ENCODE peak calls at places on chromosomes 6 and 20, in eight cellular contexts. K is SW 1271; L is CD8-positive, alpha-beta T cell; N is nucleus accumbens; H is right cardiac atrium; I is stimulated activated CD4-positive, alpha-beta T cell treated with anti-CD3 and anti-CD28 coated beads, Interleukin-12 subunit alpha, Interleukin-12 subunit beta, amount 100 ng/mL, for 4 hours; R is choroid plexus epithelial cell; V is activated CD4-positive, alpha-beta T cell treated with anti-CD3 and anti-CD28 coated beads for 4 hours. U is an unnamed sample.

GRCh38 chr20:1277529-1278322 is 11.6 kb downstream of the SNPH start:
- DNase-seq in K (no peak), L (no peak), N (no peak), H (no peak), I (no peak), R (no peak), V (no peak), U (no peak)

GRCh38 chr6:9745966-9746365 is 668.9 kb downstream of the TFAP2A start:
- DNase-seq in K (no peak), L (no peak), N (no peak), H (no peak), I (no peak), R (no peak), V (no peak), U (no peak)

GRCh38 chr6:83119742-83120300 is 52.4 kb downstream of the DOP1A start:
- DNase-seq in K (no peak), L (no peak), N (no peak), H (no peak), I (no peak), R (peak), V (no peak), U (no peak)

GRCh38 chr6:133343220-133343619 is 102.1 kb downstream of the EYA4 start:
- DNase-seq in K (no peak), L (no peak), N (no peak), H (no peak), I (no peak), R (no peak), V (no peak), U (no peak)

GRCh38 chr6:145891126-145891525 is 73.0 kb downstream of the SHPRH start:
- DNase-seq in K (no peak), L (no peak), N (no peak), H (no peak), I (no peak), R (peak), V (no peak), U (no peak)

GRCh38 chr6:72876256-72876655 is 254.4 kb downstream of the KCNQ5 start:
- DNase-seq in K (no peak), L (no peak), N (no peak), H (no peak), I (no peak), R (no peak), V (no peak), U (no peak)

GRCh38 chr6:27720607-27721580 is 191.3 kb downstream of the OR2B2 start:
- DNase-seq in K (no peak), L (no peak), N (no peak), H (no peak), I (no peak), R (peak), V (no peak), U (no peak)

GRCh38 chr20:41534842-41535241 is 83.3 kb downstream of the CHD6 start:
- DNase-seq in K (no peak), L (no peak), N (no peak), H (no peak), I (no peak), R (peak), V (no peak), U (no peak)

GRCh38 chr20:51350941-51351631 is 191.4 kb downstream of the NFATC2 start:
- DNase-seq in K (no peak), L (no peak), N (no peak), H (no peak), I (no peak), R (peak), V (no peak), U (no peak)

GRCh38 chr20:2305946-2306345 is 10.1 kb downstream of the TGM3 start:
- DNase-seq in K (no peak), L (no peak), N (no peak), H (no peak), I (no peak), R (no peak), V (no peak), U (no peak)